ENCODE peak calls at places on chromosomes 13 and 19, in eight cellular contexts. One of them, this sample, is unnamed.

GRCh38 chr13:98994080-98994479 is 16.2 kb upstream of the DOCK9 start:
- DNase-seq in psoas muscle: no peak
- DNase-seq in right lobe of liver: no peak
- DNase-seq in neural progenitor cell: no peak
- DNase-seq in cardiac muscle cell: no peak
- DNase-seq in H7: peak; percentile 45
- DNase-seq in BJ: no peak
- DNase-seq in sigmoid colon: no peak
- DNase-seq in this sample: no peak

GRCh38 chr19:1066748-1067340 is at the start of gene ARHGAP45:
- DNase-seq in right lobe of liver: peak; percentile 71
- DNase-seq in cardiac muscle cell: no peak
- DNase-seq in sigmoid colon: no peak
- DNase-seq in H7: peak; percentile 94
- DNase-seq in neural progenitor cell: peak; percentile 52
- DNase-seq in psoas muscle: peak; percentile 43
- DNase-seq in BJ: no peak
- DNase-seq in this sample: peak; percentile 89

GRCh38 chr19:58536852-58537798 is 6.7 kb upstream of the TRIM28 start:
- DNase-seq in H7: no peak
- DNase-seq in neural progenitor cell: no peak
- DNase-seq in right lobe of liver: no peak
- DNase-seq in BJ: no peak
- DNase-seq in sigmoid colon: no peak
- DNase-seq in psoas muscle: no peak
- DNase-seq in cardiac muscle cell: no peak
- DNase-seq in this sample: no peak

GRCh38 chr13:114025432-114026127 is 51.7 kb upstream of the C13orf46 start:
- DNase-seq in H7: no peak
- DNase-seq in cardiac muscle cell: peak; percentile 21
- DNase-seq in BJ: no peak
- DNase-seq in psoas muscle: peak; percentile 14
- DNase-seq in right lobe of liver: no peak
- DNase-seq in sigmoid colon: peak; percentile 83
- DNase-seq in neural progenitor cell: peak; percentile 38
- DNase-seq in this sample: no peak

GRCh38 chr13:62482351-62482750 is 1066.7 kb upstream of the PCDH20 start:
- DNase-seq in H7: no peak
- DNase-seq in psoas muscle: no peak
- DNase-seq in right lobe of liver: no peak
- DNase-seq in BJ: no peak
- DNase-seq in sigmoid colon: no peak
- DNase-seq in cardiac muscle cell: no peak
- DNase-seq in neural progenitor cell: no peak
- DNase-seq in this sample: no peak

GRCh38 chr13:35784286-35784951 is 307.9 kb upstream of the MAB21L1 start:
- DNase-seq in right lobe of liver: no peak
- DNase-seq in H7: no peak
- DNase-seq in cardiac muscle cell: no peak
- DNase-seq in BJ: no peak
- DNase-seq in psoas muscle: no peak
- DNase-seq in neural progenitor cell: no peak
- DNase-seq in sigmoid colon: no peak
- DNase-seq in this sample: no peak

GRCh38 chr13:41060723-41061074 is 610 bp upstream of the WBP4 start:
- DNase-seq in cardiac muscle cell: peak; percentile 90
- DNase-seq in H7: peak; percentile 77
- DNase-seq in psoas muscle: peak; percentile 86
- DNase-seq in sigmoid colon: peak; percentile 90
- DNase-seq in BJ: no peak
- DNase-seq in neural progenitor cell: peak; percentile 92
- DNase-seq in right lobe of liver: peak; percentile 91
- DNase-seq in this sample: peak; percentile 76

GRCh38 chr19:4130635-4131438 is 6.9 kb upstream of the MAP2K2 start:
- DNase-seq in neural progenitor cell: no peak
- DNase-seq in H7: peak; percentile 26
- DNase-seq in right lobe of liver: no peak
- DNase-seq in cardiac muscle cell: no peak
- DNase-seq in psoas muscle: no peak
- DNase-seq in BJ: peak; percentile 57
- DNase-seq in sigmoid colon: no peak
- DNase-seq in this sample: no peak

GRCh38 chr19:16113727-16114126 is 2.0 kb downstream of the RAB8A start:
- DNase-seq in H7: no peak
- DNase-seq in right lobe of liver: no peak
- DNase-seq in sigmoid colon: no peak
- DNase-seq in cardiac muscle cell: no peak
- DNase-seq in BJ: no peak
- DNase-seq in neural progenitor cell: no peak
- DNase-seq in psoas muscle: no peak
- DNase-seq in this sample: no peak

GRCh38 chr19:17952041-17952976 is 14.6 kb upstream of the KCNN1 start:
- DNase-seq in right lobe of liver: no peak
- DNase-seq in cardiac muscle cell: peak; percentile 65
- DNase-seq in H7: peak; percentile 90
- DNase-seq in sigmoid colon: no peak
- DNase-seq in BJ: no peak
- DNase-seq in neural progenitor cell: peak; percentile 50
- DNase-seq in psoas muscle: no peak
- DNase-seq in this sample: no peak

GRCh38 chr19:28582344-28582743 is 630.6 kb downstream of the UQCRFS1 start:
- DNase-seq in sigmoid colon: no peak
- DNase-seq in psoas muscle: no peak
- DNase-seq in H7: no peak
- DNase-seq in right lobe of liver: no peak
- DNase-seq in neural progenitor cell: no peak
- DNase-seq in cardiac muscle cell: no peak
- DNase-seq in BJ: no peak
- DNase-seq in this sample: no peak

GRCh38 chr13:49567501-49567900 is 17.9 kb downstream of the RCBTB1 start:
- DNase-seq in cardiac muscle cell: no peak
- DNase-seq in right lobe of liver: no peak
- DNase-seq in neural progenitor cell: no peak
- DNase-seq in H7: no peak
- DNase-seq in BJ: no peak
- DNase-seq in psoas muscle: no peak
- DNase-seq in sigmoid colon: no peak
- DNase-seq in this sample: no peak

GRCh38 chr13:48412100-48412556 is 785 bp downstream of the LPAR6 start:
- DNase-seq in psoas muscle: no peak
- DNase-seq in cardiac muscle cell: no peak
- DNase-seq in right lobe of liver: no peak
- DNase-seq in BJ: no peak
- DNase-seq in neural progenitor cell: no peak
- DNase-seq in H7: no peak
- DNase-seq in sigmoid colon: no peak
- DNase-seq in this sample: no peak

GRCh38 chr13:48414501-48414900 is 1.6 kb upstream of the LPAR6 start:
- DNase-seq in right lobe of liver: no peak
- DNase-seq in sigmoid colon: no peak
- DNase-seq in cardiac muscle cell: no peak
- DNase-seq in H7: no peak
- DNase-seq in psoas muscle: no peak
- DNase-seq in BJ: no peak
- DNase-seq in neural progenitor cell: no peak
- DNase-seq in this sample: no peak

GRCh38 chr13:48412881-48413351 is at the start of gene LPAR6:
- DNase-seq in BJ: peak; percentile 48
- DNase-seq in sigmoid colon: no peak
- DNase-seq in right lobe of liver: no peak
- DNase-seq in cardiac muscle cell: no peak
- DNase-seq in H7: peak; percentile 2
- DNase-seq in neural progenitor cell: peak; percentile 13
- DNase-seq in psoas muscle: no peak
- DNase-seq in this sample: no peak

GRCh38 chr13:48411281-48412099 is 1.4 kb downstream of the LPAR6 start:
- DNase-seq in H7: no peak
- DNase-seq in neural progenitor cell: peak; percentile 11
- DNase-seq in BJ: no peak
- DNase-seq in right lobe of liver: no peak
- DNase-seq in sigmoid colon: no peak
- DNase-seq in psoas muscle: no peak
- DNase-seq in cardiac muscle cell: no peak
- DNase-seq in this sample: no peak

DNA sequence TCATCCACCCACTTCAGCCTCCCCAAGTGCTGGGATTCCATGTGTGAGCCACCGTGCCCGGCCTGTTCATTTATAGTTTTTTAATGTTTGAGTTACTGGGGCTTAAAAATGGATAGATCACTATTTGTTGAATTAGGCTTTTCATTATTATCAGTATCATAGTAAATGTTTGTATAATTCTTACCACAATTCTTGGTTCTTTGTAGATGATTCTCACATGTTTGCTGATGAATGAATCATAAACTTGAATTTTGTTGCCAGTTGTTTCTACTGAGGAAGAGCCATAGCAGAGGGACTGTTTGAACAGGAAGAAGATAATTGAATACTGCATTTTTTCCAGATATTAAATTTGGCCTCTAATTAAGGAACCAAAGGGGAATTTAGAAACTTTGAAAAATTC is 2.6 kb upstream of the LPAR6 start:
- DNase-seq in BJ: no peak
- DNase-seq in sigmoid colon: no peak
- DNase-seq in cardiac muscle cell: no peak
- DNase-seq in psoas muscle: no peak
- DNase-seq in neural progenitor cell: no peak
- DNase-seq in right lobe of liver: no peak
- DNase-seq in H7: no peak
- DNase-seq in this sample: no peak
- H3K36me3 ChIP-seq in BJ: peaks cover 1% of the 10 kb centered on the region
- H3K36me3 ChIP-seq in sigmoid colon: no peaks in the 10 kb centered on the region
- H3K36me3 ChIP-seq in cardiac muscle cell: no peaks in the 10 kb centered on the region
- H3K36me3 ChIP-seq in psoas muscle: no peaks in the 10 kb centered on the region
- H3K36me3 ChIP-seq in neural progenitor cell: no peaks in the 10 kb centered on the region
- H3K36me3 ChIP-seq in right lobe of liver: no peaks in the 10 kb centered on the region
- H3K36me3 ChIP-seq in H7: no peaks in the 10 kb centered on the region
- H3K36me3 ChIP-seq in this sample: no peaks in the 10 kb centered on the region

GRCh38 chr19:32362318-32362691 is 16.9 kb downstream of the ZNF507 start:
- DNase-seq in neural progenitor cell: no peak
- DNase-seq in psoas muscle: no peak
- DNase-seq in H7: no peak
- DNase-seq in BJ: no peak
- DNase-seq in right lobe of liver: no peak
- DNase-seq in sigmoid colon: no peak
- DNase-seq in cardiac muscle cell: no peak
- DNase-seq in this sample: no peak

GRCh38 chr19:32363175-32363574 is 17.8 kb downstream of the ZNF507 start:
- DNase-seq in BJ: no peak
- DNase-seq in neural progenitor cell: no peak
- DNase-seq in cardiac muscle cell: no peak
- DNase-seq in psoas muscle: no peak
- DNase-seq in right lobe of liver: no peak
- DNase-seq in H7: no peak
- DNase-seq in sigmoid colon: no peak
- DNase-seq in this sample: no peak

GRCh38 chr19:32361574-32362317 is 16.3 kb downstream of the ZNF507 start:
- DNase-seq in right lobe of liver: no peak
- DNase-seq in cardiac muscle cell: no peak
- DNase-seq in neural progenitor cell: no peak
- DNase-seq in psoas muscle: no peak
- DNase-seq in sigmoid colon: no peak
- DNase-seq in BJ: no peak
- DNase-seq in H7: no peak
- DNase-seq in this sample: no peak

GRCh38 chr19:32363632-32364031 is 18.2 kb downstream of the ZNF507 start:
- DNase-seq in BJ: no peak
- DNase-seq in sigmoid colon: no peak
- DNase-seq in psoas muscle: no peak
- DNase-seq in right lobe of liver: no peak
- DNase-seq in neural progenitor cell: no peak
- DNase-seq in cardiac muscle cell: no peak
- DNase-seq in H7: no peak
- DNase-seq in this sample: no peak

GRCh38 chr19:32364040-32364439 is 18.6 kb downstream of the ZNF507 start:
- DNase-seq in right lobe of liver: no peak
- DNase-seq in BJ: no peak
- DNase-seq in cardiac muscle cell: no peak
- DNase-seq in sigmoid colon: no peak
- DNase-seq in H7: no peak
- DNase-seq in psoas muscle: no peak
- DNase-seq in neural progenitor cell: no peak
- DNase-seq in this sample: no peak
- H3K36me3 ChIP-seq in right lobe of liver: peaks cover 14% of the 10 kb centered on the region
- H3K36me3 ChIP-seq in BJ: peaks cover 6% of the 10 kb centered on the region
- H3K36me3 ChIP-seq in cardiac muscle cell: peaks cover 35% of the 10 kb centered on the region
- H3K36me3 ChIP-seq in sigmoid colon: peaks cover 10% of the 10 kb centered on the region
- H3K36me3 ChIP-seq in H7: peaks cover 5% of the 10 kb centered on the region
- H3K36me3 ChIP-seq in psoas muscle: peaks cover 10% of the 10 kb centered on the region
- H3K36me3 ChIP-seq in neural progenitor cell: peaks cover 13% of the 10 kb centered on the region
- H3K36me3 ChIP-seq in this sample: no peaks in the 10 kb centered on the region

GRCh38 chr19:43731854-43732253 is 16.0 kb downstream of the IRGC start:
- DNase-seq in neural progenitor cell: no peak
- DNase-seq in cardiac muscle cell: no peak
- DNase-seq in sigmoid colon: no peak
- DNase-seq in BJ: no peak
- DNase-seq in psoas muscle: no peak
- DNase-seq in H7: no peak
- DNase-seq in right lobe of liver: no peak
- DNase-seq in this sample: no peak
- H3K36me3 ChIP-seq in neural progenitor cell: no peaks in the 10 kb centered on the region
- H3K36me3 ChIP-seq in cardiac muscle cell: peaks cover 19% of the 10 kb centered on the region
- H3K36me3 ChIP-seq in sigmoid colon: peaks cover 39% of the 10 kb centered on the region
- H3K36me3 ChIP-seq in BJ: peaks cover 27% of the 10 kb centered on the region
- H3K36me3 ChIP-seq in psoas muscle: peaks cover 11% of the 10 kb centered on the region
- H3K36me3 ChIP-seq in H7: peaks cover 15% of the 10 kb centered on the region
- H3K36me3 ChIP-seq in right lobe of liver: peaks cover 4% of the 10 kb centered on the region
- H3K36me3 ChIP-seq in this sample: no peaks in the 10 kb centered on the region

DNA sequence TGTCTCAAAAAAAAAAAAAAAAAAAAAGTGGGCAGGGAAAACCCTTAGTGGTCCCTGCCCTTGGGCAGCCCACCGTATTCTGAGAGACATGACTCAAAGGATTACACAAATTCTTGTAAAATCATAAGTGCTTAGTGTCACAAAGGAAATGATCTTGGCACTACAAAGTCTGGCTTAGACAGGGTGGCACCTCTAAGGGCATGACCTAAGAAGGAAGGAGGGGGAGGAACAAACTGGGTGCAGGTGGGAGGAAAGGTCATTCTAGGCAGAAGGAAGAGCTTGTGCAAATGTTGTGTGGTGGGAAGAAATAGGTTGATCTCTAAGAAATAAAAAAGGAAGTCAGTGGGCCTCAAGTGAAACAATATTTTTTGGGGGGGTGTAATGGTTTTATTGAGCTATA is 10.4 kb downstream of the PNPLA6 start:
- DNase-seq in BJ: no peak
- DNase-seq in cardiac muscle cell: no peak
- DNase-seq in sigmoid colon: no peak
- DNase-seq in psoas muscle: no peak
- DNase-seq in neural progenitor cell: no peak
- DNase-seq in right lobe of liver: no peak
- DNase-seq in H7: no peak
- DNase-seq in this sample: no peak
- H3K36me3 ChIP-seq in BJ: peaks cover 24% of the 10 kb centered on the region
- H3K36me3 ChIP-seq in cardiac muscle cell: no peaks in the 10 kb centered on the region
- H3K36me3 ChIP-seq in sigmoid colon: peaks cover 36% of the 10 kb centered on the region
- H3K36me3 ChIP-seq in psoas muscle: peaks cover 4% of the 10 kb centered on the region
- H3K36me3 ChIP-seq in neural progenitor cell: no peaks in the 10 kb centered on the region
- H3K36me3 ChIP-seq in right lobe of liver: peaks cover 19% of the 10 kb centered on the region
- H3K36me3 ChIP-seq in H7: peaks cover 5% of the 10 kb centered on the region
- H3K36me3 ChIP-seq in this sample: no peaks in the 10 kb centered on the region

GRCh38 chr19:6457958-6458694 is 1.5 kb downstream of the SLC25A23 start:
- DNase-seq in psoas muscle: no peak
- DNase-seq in right lobe of liver: no peak
- DNase-seq in BJ: no peak
- DNase-seq in cardiac muscle cell: no peak
- DNase-seq in H7: no peak
- DNase-seq in sigmoid colon: no peak
- DNase-seq in neural progenitor cell: no peak
- DNase-seq in this sample: no peak
- H3K36me3 ChIP-seq in psoas muscle: no peaks in the 10 kb centered on the region
- H3K36me3 ChIP-seq in right lobe of liver: peaks cover 4% of the 10 kb centered on the region
- H3K36me3 ChIP-seq in BJ: peaks cover 8% of the 10 kb centered on the region
- H3K36me3 ChIP-seq in cardiac muscle cell: peaks cover 20% of the 10 kb centered on the region
- H3K36me3 ChIP-seq in H7: peaks cover 3% of the 10 kb centered on the region
- H3K36me3 ChIP-seq in sigmoid colon: peaks cover 25% of the 10 kb centered on the region
- H3K36me3 ChIP-seq in neural progenitor cell: no peaks in the 10 kb centered on the region
- H3K36me3 ChIP-seq in this sample: peaks cover 8% of the 10 kb centered on the region